ENCODE peak calls at places on chromosomes 4 and X, in six cellular contexts. P, N, G, K, T and R are unnamed samples.

GRCh38 chr4:181860668-181861067 is 382.5 kb upstream of the TENM3 start:
- DNase-seq in N (no peak), K (no peak), P (no peak), G (no peak), T (no peak), R (no peak)

GRCh38 chr4:181845617-181846016 is 397.6 kb upstream of the TENM3 start:
- DNase-seq in K (no peak), N (no peak), G (no peak), T (no peak), P (no peak), R (no peak)

GRCh38 chr4:173991814-173992213 is 291.7 kb downstream of the FBXO8 start:
- DNase-seq in P (no peak), K (no peak), N (no peak), T (no peak), G (no peak), R (no peak)

GRCh38 chr4:116668190-116668589 is 417.2 kb downstream of the TRAM1L1 start:
- DNase-seq in G (no peak), N (no peak), T (no peak), K (no peak), P (no peak), R (no peak)

GRCh38 chr4:76950846-76951321 is 1.3 kb downstream of the SEPTIN11 start:
- DNase-seq in N (peak; percentile 35), G (no peak), P (no peak), T (peak; percentile 41), K (no peak), R (peak; percentile 26)

GRCh38 chrX:22276781-22277180 is 4.1 kb downstream of the CBLL2 start:
- DNase-seq in P (no peak), G (no peak), N (no peak), T (no peak), K (no peak), R (no peak)

GRCh38 chr4:98232202-98232601 is 29.0 kb upstream of the RAP1GDS1 start:
- DNase-seq in K (no peak), P (no peak), G (no peak), T (no peak), N (no peak), R (no peak)

GRCh38 chrX:100645106-100645505 is 1.1 kb downstream of the SRPX2 start:
- DNase-seq in G (no peak), K (no peak), N (no peak), T (no peak), P (no peak), R (no peak)

GRCh38 chr4:133320576-133321170 is 171.6 kb downstream of the PCDH10 start:
- DNase-seq in G (peak; percentile 26), P (peak; percentile 33), N (peak; percentile 27), K (no peak), T (peak; percentile 17), R (peak; percentile 57)
- TF ChIP-seq JUND in G (no peak), P (no peak), N (no peak), K (no peak), T (no peak), R (no peak)

DNA sequence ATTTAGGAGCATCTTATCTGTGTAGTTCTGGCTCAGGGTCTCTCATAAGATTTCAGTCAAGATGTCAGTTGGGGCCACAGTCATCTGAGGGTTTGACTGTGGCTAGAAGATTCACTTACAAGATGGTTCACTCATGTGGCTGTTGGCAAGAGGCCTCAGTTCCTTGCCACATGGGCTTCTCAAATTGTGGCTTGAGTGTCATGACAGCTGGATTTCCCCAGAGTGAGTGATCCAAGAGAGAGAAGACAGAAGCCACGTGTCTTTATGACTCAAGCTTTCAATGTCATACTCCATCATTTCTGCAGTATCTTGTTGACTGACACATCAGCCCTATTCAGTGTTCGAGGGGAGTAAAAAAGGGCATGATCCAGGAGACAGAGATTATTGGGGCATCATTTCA is 131.3 kb upstream of the AP1S2 start:
- DNase-seq in N (no peak), G (no peak), P (no peak), T (no peak), K (no peak), R (no peak)
- TF ChIP-seq JUND in N (no peak), G (no peak), P (no peak), T (no peak), K (no peak), R (no peak)

GRCh38 chr4:27057053-27057452 is 196.4 kb downstream of the STIM2 start:
- DNase-seq in K (no peak), P (no peak), T (no peak), N (no peak), G (no peak), R (no peak)

GRCh38 chr4:27059446-27059845 is 198.8 kb downstream of the STIM2 start:
- DNase-seq in K (no peak), N (no peak), T (no peak), P (no peak), G (no peak), R (no peak)

GRCh38 chr4:27056281-27056680 is 195.6 kb downstream of the STIM2 start:
- DNase-seq in G (no peak), K (no peak), T (no peak), P (no peak), N (no peak), R (no peak)

GRCh38 chr4:27055226-27055760 is 194.7 kb downstream of the STIM2 start:
- DNase-seq in P (no peak), G (no peak), K (no peak), T (no peak), N (no peak), R (no peak)

GRCh38 chr4:27057662-27058061 is 197.0 kb downstream of the STIM2 start:
- DNase-seq in T (no peak), P (no peak), K (no peak), N (no peak), G (no peak), R (no peak)
- TF ChIP-seq JUND in T (no peak), P (no peak), K (no peak), N (no peak), G (no peak), R (no peak)

DNA sequence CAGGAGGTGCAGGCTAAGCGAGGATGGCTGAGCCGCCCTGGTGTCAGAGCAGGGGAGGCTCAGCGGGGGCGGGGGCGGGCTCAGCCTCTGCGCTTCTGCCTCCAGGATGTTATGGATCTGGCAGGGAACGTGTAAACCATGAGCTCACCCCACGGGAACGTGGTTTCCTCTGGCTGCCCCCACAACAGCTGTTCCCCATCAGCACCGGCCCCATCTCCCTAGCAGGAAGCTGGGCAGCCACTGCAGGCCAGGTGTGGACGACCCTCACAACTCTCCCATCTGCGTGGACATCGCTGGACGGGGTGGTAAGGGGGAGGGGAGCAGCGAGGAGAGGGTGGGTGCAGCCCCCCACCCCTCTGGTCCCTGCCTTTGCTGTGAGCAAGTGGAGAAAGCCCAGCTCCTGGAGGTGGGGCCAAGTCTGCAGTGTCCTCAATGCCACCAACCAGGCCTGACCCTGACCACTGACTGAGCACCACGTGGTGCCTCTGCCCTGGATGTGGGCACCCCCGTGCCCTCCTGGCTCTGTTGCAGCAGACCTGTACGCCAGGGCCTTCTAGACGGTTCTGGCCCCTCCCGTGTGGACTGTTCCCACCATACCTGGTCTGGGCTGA is 28.1 kb upstream of the SPON2 start:
- DNase-seq in K (no peak), G (no peak), N (peak; percentile 61), P (no peak), T (no peak), R (no peak)
- TF ChIP-seq JUND in K (no peak), G (no peak), N (peak; percentile 48), P (no peak), T (no peak), R (no peak)

GRCh38 chr4:26285272-26285671 is 35.5 kb upstream of the RBPJ start:
- DNase-seq in T (no peak), N (no peak), K (no peak), P (no peak), G (no peak), R (no peak)
- TF ChIP-seq JUND in T (no peak), N (no peak), K (no peak), P (no peak), G (no peak), R (no peak)

GRCh38 chr4:70778888-70779422 is 57.2 kb downstream of the RUFY3 start:
- DNase-seq in T (no peak), G (no peak), P (no peak), K (no peak), N (no peak), R (peak; percentile 6)

GRCh38 chr4:70768301-70768948 is 46.7 kb downstream of the RUFY3 start:
- DNase-seq in T (no peak), G (no peak), K (no peak), N (no peak), P (no peak), R (no peak)

DNA sequence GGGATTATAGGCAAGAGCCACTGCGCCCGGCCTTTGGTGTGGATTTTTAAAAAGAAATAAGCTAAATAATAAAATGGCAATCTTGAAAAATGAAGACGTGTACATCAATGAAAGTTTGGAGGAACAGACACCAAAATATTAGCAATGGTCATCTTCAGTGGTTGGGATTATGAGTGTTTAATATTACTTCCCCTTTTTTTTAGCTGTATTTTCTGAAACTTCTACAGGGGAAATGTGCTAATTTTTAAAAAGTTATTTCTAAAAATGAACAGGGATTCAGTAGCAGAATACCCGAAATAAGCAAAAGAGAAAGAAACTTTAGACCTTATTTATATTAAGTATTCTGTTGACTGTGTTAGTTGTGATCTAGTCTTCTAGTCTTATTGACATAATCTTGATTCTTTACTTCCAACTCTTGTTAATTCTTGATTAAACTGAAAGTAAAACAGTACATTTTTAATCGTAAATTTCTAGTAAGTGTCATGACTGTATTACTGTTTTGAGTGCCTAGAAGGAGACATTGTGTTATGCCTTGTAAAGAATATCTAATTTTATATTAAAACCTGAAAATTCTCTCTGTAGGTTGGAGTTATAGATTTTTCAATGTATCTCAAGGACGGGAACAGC is 51.3 kb downstream of the RUFY3 start:
- DNase-seq in P (no peak), N (no peak), T (no peak), K (no peak), G (no peak), R (no peak)
- TF ChIP-seq JUND in P (no peak), N (no peak), T (no peak), K (no peak), G (no peak), R (no peak)